ENCODE peak calls at places on chromosomes 5 and 9, in five cellular contexts. N, B, S, Q and V are unnamed samples.

GRCh38 chr9:4530375-4530774 is 40.1 kb downstream of the SLC1A1 start:
- DNase-seq in N (no peak), B (no peak), S (no peak), Q (no peak), V (no peak)

GRCh38 chr9:122125158-122125890 is 32.2 kb upstream of the TTLL11 start:
- DNase-seq in N (peak; percentile 65), B (peak; percentile 56), S (peak; percentile 87), Q (peak; percentile 94), V (peak; percentile 89)

GRCh38 chr9:37187269-37187668 is 66.9 kb downstream of the ZCCHC7 start:
- DNase-seq in N (no peak), B (no peak), S (no peak), Q (no peak), V (no peak)

GRCh38 chr9:35603506-35603985 is 1.5 kb upstream of the TESK1 start:
- DNase-seq in N (peak; percentile 20), B (peak; percentile 90), S (no peak), Q (peak; percentile 47), V (no peak)

GRCh38 chr5:178793156-178793555 is 62.7 kb upstream of the ZNF354A start:
- DNase-seq in N (no peak), B (no peak), S (peak; percentile 44), Q (no peak), V (no peak)

GRCh38 chr9:69121155-69122085 is 52.7 kb upstream of the TJP2 start:
- DNase-seq in N (peak; percentile 28), B (peak; percentile 28), S (peak; percentile 46), Q (peak; percentile 57), V (peak; percentile 15)

GRCh38 chr5:108102463-108102862 is 279.4 kb downstream of the FBXL17 start:
- DNase-seq in N (no peak), B (no peak), S (no peak), Q (no peak), V (no peak)

GRCh38 chr9:124339603-124340146 is 75.6 kb downstream of the PSMB7 start:
- DNase-seq in N (no peak), B (no peak), S (no peak), Q (no peak), V (no peak)

GRCh38 chr5:133124891-133125290 is 73.1 kb downstream of the HSPA4 start:
- DNase-seq in N (no peak), B (no peak), S (no peak), Q (no peak), V (no peak)

GRCh38 chr5:179699640-179700298 is 1.0 kb downstream of the CANX start:
- DNase-seq in N (peak; percentile 67), B (no peak), S (no peak), Q (no peak), V (no peak)

GRCh38 chr9:97773723-97774122 is 76.6 kb upstream of the XPA start:
- DNase-seq in N (no peak), B (no peak), S (no peak), Q (peak; percentile 22), V (no peak)

GRCh38 chr5:139641116-139642080 is 6.8 kb upstream of the CXXC5 start:
- DNase-seq in N (no peak), B (no peak), S (no peak), Q (no peak), V (no peak)

GRCh38 chr9:101778332-101778731 is 39.9 kb upstream of the GRIN3A start:
- DNase-seq in N (no peak), B (no peak), S (no peak), Q (no peak), V (no peak)

GRCh38 chr5:6574537-6574936 is 58.3 kb downstream of the NSUN2 start:
- DNase-seq in N (no peak), B (no peak), S (no peak), Q (peak; percentile 50), V (no peak)

GRCh38 chr9:421896-422295 is 207.2 kb downstream of the DOCK8 start:
- DNase-seq in N (no peak), B (no peak), S (no peak), Q (no peak), V (no peak)

GRCh38 chr9:81801190-81801589 is 111.8 kb upstream of the TLE1 start:
- DNase-seq in N (no peak), B (no peak), S (no peak), Q (no peak), V (no peak)

GRCh38 chr5:145718956-145719355 is 116.2 kb downstream of the PRELID2 start:
- DNase-seq in N (no peak), B (no peak), S (no peak), Q (no peak), V (no peak)

GRCh38 chr5:43019615-43020293 is 20.4 kb downstream of the ANXA2R start:
- DNase-seq in N (peak; percentile 84), B (no peak), S (no peak), Q (no peak), V (no peak)

GRCh38 chr5:151896041-151896691 is 28.5 kb downstream of the GLRA1 start:
- DNase-seq in N (no peak), B (no peak), S (no peak), Q (no peak), V (no peak)

GRCh38 chr5:116231288-116231687 is 146.5 kb downstream of the COMMD10 start:
- DNase-seq in N (no peak), B (no peak), S (no peak), Q (no peak), V (no peak)

GRCh38 chr9:91930475-91930874 is 19.6 kb downstream of the ROR2 start:
- DNase-seq in N (no peak), B (no peak), S (no peak), Q (no peak), V (no peak)

GRCh38 chr5:170159101-170159698 is 53.5 kb downstream of the FOXI1 start:
- DNase-seq in N (no peak), B (no peak), S (no peak), Q (no peak), V (no peak)

GRCh38 chr9:90975666-90976538 is 174.3 kb downstream of the SYK start:
- DNase-seq in N (no peak), B (no peak), S (no peak), Q (no peak), V (peak; percentile 38)

GRCh38 chr9:128245293-128246151 is 30.3 kb downstream of the GOLGA2 start:
- DNase-seq in N (no peak), B (no peak), S (peak; percentile 51), Q (no peak), V (no peak)

GRCh38 chr5:137627293-137627692 is 108.6 kb downstream of the KLHL3 start:
- DNase-seq in N (no peak), B (no peak), S (no peak), Q (no peak), V (no peak)

GRCh38 chr5:89606901-89607554 is 724.0 kb upstream of the MEF2C start:
- DNase-seq in N (no peak), B (no peak), S (no peak), Q (no peak), V (no peak)

GRCh38 chr5:61313960-61314681 is 17.9 kb upstream of the ZSWIM6 start:
- DNase-seq in N (no peak), B (no peak), S (no peak), Q (no peak), V (no peak)

GRCh38 chr5:1118738-1119137 is 6.9 kb upstream of the SLC12A7 start:
- DNase-seq in N (no peak), B (no peak), S (no peak), Q (no peak), V (no peak)

GRCh38 chr9:38096238-38096805 is 27.3 kb upstream of the SHB start:
- DNase-seq in N (no peak), B (peak; percentile 80), S (no peak), Q (no peak), V (no peak)

GRCh38 chr5:88666761-88667186 is 216.2 kb downstream of the MEF2C start:
- DNase-seq in N (no peak), B (no peak), S (no peak), Q (no peak), V (no peak)

GRCh38 chr9:13139641-13140171 is 139.8 kb downstream of the MPDZ start:
- DNase-seq in N (no peak), B (no peak), S (peak; percentile 11), Q (peak; percentile 78), V (no peak)

GRCh38 chr5:154444559-154445421 is 1.0 kb upstream of the SAP30L start:
- DNase-seq in N (peak; percentile 9), B (no peak), S (peak; percentile 8), Q (no peak), V (peak; percentile 17)

GRCh38 chr5:102154291-102154690 is 141.8 kb downstream of the SLCO4C1 start:
- DNase-seq in N (no peak), B (no peak), S (no peak), Q (no peak), V (no peak)